ENCODE peak calls at places on chromosomes 16 and 17, in nine cellular contexts. One of them, this sample, is unnamed.

GRCh38 chr17:31525801-31526549 is 134.5 kb downstream of the RAB11FIP4 start:
- DNase-seq in stomach: no peak
- DNase-seq in SK-N-SH: peak
- DNase-seq in tibial nerve: no peak
- DNase-seq in A549: peak
- DNase-seq in suprapubic skin: no peak
- DNase-seq in sigmoid colon: no peak
- DNase-seq in H1: no peak
- DNase-seq in HepG2: peak
- DNase-seq in this sample: peak

GRCh38 chr17:19270951-19271611 is 33.9 kb downstream of the EPN2 start:
- DNase-seq in suprapubic skin: no peak
- DNase-seq in SK-N-SH: no peak
- DNase-seq in sigmoid colon: peak
- DNase-seq in stomach: no peak
- DNase-seq in HepG2: no peak
- DNase-seq in H1: no peak
- DNase-seq in A549: no peak
- DNase-seq in tibial nerve: no peak
- DNase-seq in this sample: no peak

GRCh38 chr16:73010150-73010676 is 37.7 kb downstream of the ZFHX3 start:
- DNase-seq in tibial nerve: no peak
- DNase-seq in H1: no peak
- DNase-seq in A549: no peak
- DNase-seq in sigmoid colon: peak
- DNase-seq in suprapubic skin: peak
- DNase-seq in HepG2: no peak
- DNase-seq in SK-N-SH: peak
- DNase-seq in stomach: no peak
- DNase-seq in this sample: no peak

GRCh38 chr16:89395150-89396142 is 94.9 kb downstream of the ANKRD11 start:
- DNase-seq in HepG2: peak
- DNase-seq in suprapubic skin: peak
- DNase-seq in stomach: peak
- DNase-seq in A549: peak
- DNase-seq in SK-N-SH: peak
- DNase-seq in tibial nerve: peak
- DNase-seq in sigmoid colon: peak
- DNase-seq in H1: no peak
- DNase-seq in this sample: peak

GRCh38 chr17:29571486-29571882 is 3.0 kb downstream of the TP53I13 start:
- DNase-seq in sigmoid colon: peak
- DNase-seq in tibial nerve: no peak
- DNase-seq in stomach: peak
- DNase-seq in A549: no peak
- DNase-seq in H1: no peak
- DNase-seq in SK-N-SH: no peak
- DNase-seq in HepG2: no peak
- DNase-seq in suprapubic skin: peak
- DNase-seq in this sample: no peak

GRCh38 chr17:14471052-14471451 is 170.2 kb downstream of the HS3ST3B1 start:
- DNase-seq in SK-N-SH: no peak
- DNase-seq in stomach: no peak
- DNase-seq in HepG2: peak
- DNase-seq in A549: peak
- DNase-seq in H1: no peak
- DNase-seq in suprapubic skin: no peak
- DNase-seq in tibial nerve: no peak
- DNase-seq in sigmoid colon: no peak
- DNase-seq in this sample: no peak

GRCh38 chr17:63809970-63810369 is 17.3 kb upstream of the PSMC5 start:
- DNase-seq in A549: no peak
- DNase-seq in HepG2: no peak
- DNase-seq in sigmoid colon: no peak
- DNase-seq in tibial nerve: no peak
- DNase-seq in suprapubic skin: no peak
- DNase-seq in H1: no peak
- DNase-seq in SK-N-SH: no peak
- DNase-seq in stomach: no peak
- DNase-seq in this sample: no peak

GRCh38 chr17:43905400-43905984 is 1.8 kb downstream of the MPP2 start:
- DNase-seq in SK-N-SH: peak
- DNase-seq in stomach: no peak
- DNase-seq in suprapubic skin: no peak
- DNase-seq in H1: no peak
- DNase-seq in HepG2: no peak
- DNase-seq in tibial nerve: no peak
- DNase-seq in sigmoid colon: no peak
- DNase-seq in A549: no peak
- DNase-seq in this sample: no peak

GRCh38 chr17:78176548-78177025 is 8.2 kb downstream of the SYNGR2 start:
- DNase-seq in suprapubic skin: peak
- DNase-seq in A549: peak
- DNase-seq in HepG2: no peak
- DNase-seq in SK-N-SH: peak
- DNase-seq in tibial nerve: peak
- DNase-seq in stomach: peak
- DNase-seq in H1: no peak
- DNase-seq in sigmoid colon: peak
- DNase-seq in this sample: peak

GRCh38 chr16:47847220-47847970 is 308.4 kb downstream of the ABCC12 start:
- DNase-seq in HepG2: no peak
- DNase-seq in SK-N-SH: no peak
- DNase-seq in A549: no peak
- DNase-seq in H1: no peak
- DNase-seq in tibial nerve: no peak
- DNase-seq in stomach: no peak
- DNase-seq in sigmoid colon: no peak
- DNase-seq in suprapubic skin: no peak
- DNase-seq in this sample: no peak

GRCh38 chr17:78168906-78169793 is 769 bp downstream of the SYNGR2 start:
- DNase-seq in HepG2: no peak
- DNase-seq in H1: no peak
- DNase-seq in stomach: peak
- DNase-seq in tibial nerve: no peak
- DNase-seq in SK-N-SH: peak
- DNase-seq in suprapubic skin: no peak
- DNase-seq in sigmoid colon: no peak
- DNase-seq in A549: peak
- DNase-seq in this sample: peak

GRCh38 chr17:42520540-42520951 is 15.5 kb upstream of the NAGLU start:
- DNase-seq in H1: no peak
- DNase-seq in stomach: no peak
- DNase-seq in A549: no peak
- DNase-seq in sigmoid colon: no peak
- DNase-seq in SK-N-SH: no peak
- DNase-seq in HepG2: peak
- DNase-seq in tibial nerve: no peak
- DNase-seq in suprapubic skin: no peak
- DNase-seq in this sample: no peak

GRCh38 chr17:17675925-17676534 is 5.2 kb upstream of the RAI1 start:
- DNase-seq in SK-N-SH: no peak
- DNase-seq in sigmoid colon: no peak
- DNase-seq in A549: no peak
- DNase-seq in H1: no peak
- DNase-seq in HepG2: no peak
- DNase-seq in stomach: no peak
- DNase-seq in suprapubic skin: no peak
- DNase-seq in tibial nerve: no peak
- DNase-seq in this sample: no peak

GRCh38 chr17:31907342-31907975 is 6.0 kb upstream of the UTP6 start:
- DNase-seq in HepG2: no peak
- DNase-seq in SK-N-SH: no peak
- DNase-seq in H1: no peak
- DNase-seq in tibial nerve: no peak
- DNase-seq in sigmoid colon: peak
- DNase-seq in suprapubic skin: no peak
- DNase-seq in stomach: peak
- DNase-seq in A549: no peak
- DNase-seq in this sample: no peak

GRCh38 chr17:4176803-4177472 is 33.9 kb downstream of the CYB5D2 start:
- DNase-seq in sigmoid colon: no peak
- DNase-seq in suprapubic skin: no peak
- DNase-seq in SK-N-SH: no peak
- DNase-seq in H1: no peak
- DNase-seq in stomach: no peak
- DNase-seq in A549: no peak
- DNase-seq in HepG2: no peak
- DNase-seq in tibial nerve: no peak
- DNase-seq in this sample: no peak

GRCh38 chr17:31698751-31699150 is 160.3 kb downstream of the COPRS start:
- DNase-seq in suprapubic skin: no peak
- DNase-seq in sigmoid colon: no peak
- DNase-seq in stomach: no peak
- DNase-seq in A549: no peak
- DNase-seq in H1: no peak
- DNase-seq in SK-N-SH: no peak
- DNase-seq in tibial nerve: no peak
- DNase-seq in HepG2: no peak
- DNase-seq in this sample: no peak

DNA sequence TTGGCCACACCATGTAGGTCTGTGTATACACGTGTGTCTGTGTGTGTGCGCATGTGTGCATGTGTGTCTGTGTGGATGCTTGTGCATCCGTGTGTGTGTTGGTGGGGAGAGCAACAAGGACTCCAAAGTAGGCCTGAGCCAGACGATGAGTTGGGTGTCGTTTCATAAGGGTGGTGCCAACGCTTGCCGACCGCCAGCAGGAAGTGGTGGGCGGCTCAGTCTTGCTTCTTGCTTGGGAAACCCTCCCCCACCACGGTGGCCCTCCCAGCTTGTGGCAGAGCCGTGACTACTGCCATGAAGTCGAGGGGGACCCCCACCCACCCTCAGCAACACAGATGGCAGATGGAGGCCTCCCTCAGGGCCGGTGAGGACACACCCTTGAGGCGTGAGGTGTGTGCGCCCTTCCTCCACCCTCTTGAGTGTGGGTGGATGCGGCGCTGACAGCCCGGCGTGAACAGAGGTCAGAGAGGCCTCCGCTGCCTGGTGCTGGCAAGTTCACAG is 17.5 kb downstream of the SBK1 start:
- DNase-seq in SK-N-SH: no peak
- DNase-seq in H1: no peak
- DNase-seq in A549: no peak
- DNase-seq in stomach: no peak
- DNase-seq in suprapubic skin: no peak
- DNase-seq in sigmoid colon: no peak
- DNase-seq in HepG2: no peak
- DNase-seq in tibial nerve: no peak
- DNase-seq in this sample: peak
- H3K4me3 ChIP-seq in SK-N-SH: no peak
- H3K4me3 ChIP-seq in H1: no peak
- H3K4me3 ChIP-seq in A549: no peak
- H3K4me3 ChIP-seq in stomach: no peak
- H3K4me3 ChIP-seq in suprapubic skin: no peak
- H3K4me3 ChIP-seq in sigmoid colon: no peak
- H3K4me3 ChIP-seq in HepG2: no peak
- H3K4me3 ChIP-seq in tibial nerve: no peak
- H3K4me3 ChIP-seq in this sample: no peak

GRCh38 chr17:74992223-74992622 is 4.8 kb downstream of the CDR2L start:
- DNase-seq in sigmoid colon: no peak
- DNase-seq in SK-N-SH: no peak
- DNase-seq in suprapubic skin: no peak
- DNase-seq in HepG2: no peak
- DNase-seq in H1: no peak
- DNase-seq in A549: no peak
- DNase-seq in tibial nerve: no peak
- DNase-seq in stomach: no peak
- DNase-seq in this sample: no peak

GRCh38 chr17:74986206-74986576 is 1.2 kb upstream of the CDR2L start:
- DNase-seq in suprapubic skin: no peak
- DNase-seq in stomach: no peak
- DNase-seq in sigmoid colon: no peak
- DNase-seq in H1: no peak
- DNase-seq in HepG2: no peak
- DNase-seq in SK-N-SH: no peak
- DNase-seq in A549: no peak
- DNase-seq in tibial nerve: no peak
- DNase-seq in this sample: no peak

GRCh38 chr17:74987418-74987908 is at the start of gene CDR2L:
- DNase-seq in SK-N-SH: peak
- DNase-seq in HepG2: peak
- DNase-seq in H1: peak
- DNase-seq in suprapubic skin: peak
- DNase-seq in sigmoid colon: peak
- DNase-seq in A549: peak
- DNase-seq in stomach: peak
- DNase-seq in tibial nerve: peak
- DNase-seq in this sample: peak

GRCh38 chr17:74990581-74991105 is 3.2 kb downstream of the CDR2L start:
- DNase-seq in HepG2: no peak
- DNase-seq in tibial nerve: no peak
- DNase-seq in SK-N-SH: no peak
- DNase-seq in A549: no peak
- DNase-seq in H1: no peak
- DNase-seq in sigmoid colon: no peak
- DNase-seq in stomach: no peak
- DNase-seq in suprapubic skin: no peak
- DNase-seq in this sample: no peak

GRCh38 chr17:74987909-74988711 is 678 bp downstream of the CDR2L start:
- DNase-seq in SK-N-SH: peak
- DNase-seq in A549: no peak
- DNase-seq in tibial nerve: peak
- DNase-seq in H1: no peak
- DNase-seq in HepG2: no peak
- DNase-seq in stomach: peak
- DNase-seq in sigmoid colon: peak
- DNase-seq in suprapubic skin: peak
- DNase-seq in this sample: peak
- TF ChIP-seq EP300 in SK-N-SH: no peak
- TF ChIP-seq EP300 in A549: no peak
- TF ChIP-seq EP300 in tibial nerve: no peak
- TF ChIP-seq EP300 in H1: no peak
- TF ChIP-seq EP300 in HepG2: no peak
- TF ChIP-seq EP300 in stomach: no peak
- TF ChIP-seq EP300 in sigmoid colon: no peak
- TF ChIP-seq EP300 in suprapubic skin: no peak
- TF ChIP-seq EP300 in this sample: no peak

GRCh38 chr16:11323551-11324336 is 21.5 kb upstream of the RMI2 start:
- DNase-seq in stomach: no peak
- DNase-seq in tibial nerve: no peak
- DNase-seq in suprapubic skin: no peak
- DNase-seq in sigmoid colon: no peak
- DNase-seq in H1: no peak
- DNase-seq in HepG2: no peak
- DNase-seq in SK-N-SH: no peak
- DNase-seq in A549: no peak
- DNase-seq in this sample: peak
- H3K27ac ChIP-seq in stomach: no peak
- H3K27ac ChIP-seq in tibial nerve: no peak
- H3K27ac ChIP-seq in suprapubic skin: no peak
- H3K27ac ChIP-seq in sigmoid colon: no peak
- H3K27ac ChIP-seq in H1: no peak
- H3K27ac ChIP-seq in HepG2: no peak
- H3K27ac ChIP-seq in SK-N-SH: no peak
- H3K27ac ChIP-seq in A549: no peak
- H3K27ac ChIP-seq in this sample: no peak

DNA sequence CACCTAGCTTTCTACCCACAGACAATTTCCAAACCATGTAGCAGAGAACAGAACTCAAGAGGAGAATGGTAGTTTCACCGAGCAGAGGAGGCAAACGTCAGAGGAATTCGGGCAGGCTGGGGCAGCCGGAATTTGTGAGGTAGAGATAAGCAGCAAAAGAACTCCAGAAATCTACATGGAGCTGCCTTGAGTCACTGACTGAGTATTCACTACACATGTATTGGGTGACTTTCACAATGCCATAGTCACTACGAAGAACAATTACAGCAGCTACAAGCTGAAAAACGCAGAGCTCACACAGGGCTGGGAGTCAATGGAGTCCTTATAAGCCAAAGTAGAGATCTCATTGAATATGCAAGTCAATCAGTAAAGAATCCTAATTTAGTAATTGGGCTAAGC is 13.4 kb downstream of the CMC2 start:
- DNase-seq in stomach: peak
- DNase-seq in sigmoid colon: no peak
- DNase-seq in H1: no peak
- DNase-seq in tibial nerve: no peak
- DNase-seq in SK-N-SH: no peak
- DNase-seq in A549: no peak
- DNase-seq in HepG2: peak
- DNase-seq in suprapubic skin: no peak
- DNase-seq in this sample: no peak
- H3K4me3 ChIP-seq in stomach: no peak
- H3K4me3 ChIP-seq in sigmoid colon: no peak
- H3K4me3 ChIP-seq in H1: no peak
- H3K4me3 ChIP-seq in tibial nerve: no peak
- H3K4me3 ChIP-seq in SK-N-SH: peak
- H3K4me3 ChIP-seq in A549: peak
- H3K4me3 ChIP-seq in HepG2: no peak
- H3K4me3 ChIP-seq in suprapubic skin: no peak
- H3K4me3 ChIP-seq in this sample: no peak